ENCODE peak calls at places on chromosomes 7 and 10, in six cellular contexts. A is GM12878, X is HepG2, C is A549, T is H1, N is K562. Z is an unnamed sample.

GRCh38 chr7:106840342-106840741 is 24.7 kb upstream of the PIK3CG start:
- DNase-seq in A (no peak), X (no peak), T (no peak), N (no peak), C (no peak), Z (no peak)

GRCh38 chr7:73822319-73823173 is 8.2 kb upstream of the CLDN4 start:
- DNase-seq in A (no peak), N (peak), C (peak), T (no peak), X (peak), Z (peak)

GRCh38 chr7:158357898-158358821 is 229.5 kb downstream of the PTPRN2 start:
- DNase-seq in X (no peak), N (no peak), C (no peak), T (peak), A (no peak), Z (no peak)

GRCh38 chr10:1185911-1186692 is 129.9 kb downstream of the WDR37 start:
- DNase-seq in N (no peak), X (no peak), C (no peak), T (no peak), A (no peak), Z (no peak)

GRCh38 chr10:63133787-63134557 is 844 bp downstream of the NRBF2 start:
- DNase-seq in T (no peak), X (no peak), N (no peak), A (no peak), C (no peak), Z (no peak)

GRCh38 chr7:1694981-1695511 is 25.0 kb downstream of the ELFN1 start:
- DNase-seq in X (no peak), A (no peak), C (no peak), N (no peak), T (peak), Z (peak)

GRCh38 chr10:99676435-99676834 is 17.1 kb downstream of the ENTPD7 start:
- DNase-seq in A (no peak), T (no peak), C (no peak), N (no peak), X (no peak), Z (no peak)

GRCh38 chr7:15317215-15317614 is 244.6 kb downstream of the AGMO start:
- DNase-seq in N (no peak), A (no peak), X (no peak), T (no peak), C (no peak), Z (no peak)

GRCh38 chr10:63544418-63544817 is 23.2 kb downstream of the REEP3 start:
- DNase-seq in C (no peak), X (no peak), N (no peak), T (no peak), A (no peak), Z (no peak)

GRCh38 chr7:73746378-73746777 is 7.8 kb upstream of the ABHD11 start:
- DNase-seq in C (no peak), A (no peak), N (no peak), T (no peak), X (no peak), Z (no peak)

GRCh38 chr7:18086165-18087030 is 58.8 kb upstream of the PRPS1L1 start:
- DNase-seq in T (peak), X (no peak), N (peak), C (peak), A (no peak), Z (peak)

GRCh38 chr10:30057421-30057841 is 2.0 kb downstream of the JCAD start:
- DNase-seq in A (no peak), X (no peak), C (peak), T (no peak), N (no peak), Z (no peak)
- TF ChIP-seq CHD2 in A (no peak), X (no peak), C (no peak), T (no peak), N (no peak), Z (no peak)

DNA sequence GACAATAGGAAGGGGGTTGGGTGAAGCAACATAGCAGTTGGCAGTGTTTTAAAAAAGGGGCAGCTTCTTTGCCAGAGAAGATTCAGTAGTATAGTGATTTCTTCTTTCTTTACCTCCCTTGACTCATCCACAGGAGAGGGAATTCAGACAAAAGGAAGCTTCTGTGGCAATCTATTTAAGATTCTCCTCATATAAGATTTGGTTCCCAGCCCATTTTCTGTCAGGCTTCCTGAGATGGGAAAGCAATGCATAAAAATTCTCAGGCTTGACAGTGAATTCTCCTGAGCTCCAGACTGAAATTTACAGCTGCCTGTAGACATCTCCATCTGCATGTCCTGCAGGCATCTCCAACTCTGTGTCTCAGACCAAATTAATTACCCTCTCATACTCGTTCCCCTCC is 72.9 kb downstream of the TSPAN12 start:
- DNase-seq in X (no peak), A (no peak), T (no peak), N (no peak), C (no peak), Z (no peak)
- TF ChIP-seq CHD2 in X (no peak), A (no peak), T (no peak), N (no peak), C (no peak), Z (no peak)

DNA sequence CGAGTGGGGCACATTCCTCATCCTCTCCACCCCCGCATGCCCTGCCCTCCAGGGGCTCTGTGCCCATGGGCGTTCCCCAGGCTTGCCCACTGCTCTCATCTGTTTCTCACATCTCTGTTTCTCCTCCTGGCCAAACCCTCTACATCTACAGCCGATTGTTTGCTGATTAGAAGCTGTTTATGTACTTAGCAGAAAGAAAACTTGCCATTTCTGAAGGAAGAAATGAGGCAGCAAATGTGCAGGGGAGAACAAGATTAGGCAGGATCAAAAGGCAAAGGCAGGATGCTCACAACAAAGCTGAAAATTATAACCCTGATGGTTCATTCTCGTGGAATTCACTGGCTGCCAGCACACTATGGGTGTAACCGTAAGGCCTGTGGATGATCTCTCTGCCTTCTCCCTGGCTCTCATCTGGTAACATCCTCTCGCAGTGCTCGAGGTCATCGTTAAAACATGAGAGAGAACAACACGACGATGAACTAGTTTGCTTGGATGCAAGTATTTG is 111.6 kb upstream of the KLF14 start:
- DNase-seq in X (no peak), N (no peak), C (peak), A (no peak), T (no peak), Z (no peak)
- TF ChIP-seq CHD2 in X (no peak), N (no peak), C (no peak), A (no peak), T (no peak), Z (no peak)

DNA sequence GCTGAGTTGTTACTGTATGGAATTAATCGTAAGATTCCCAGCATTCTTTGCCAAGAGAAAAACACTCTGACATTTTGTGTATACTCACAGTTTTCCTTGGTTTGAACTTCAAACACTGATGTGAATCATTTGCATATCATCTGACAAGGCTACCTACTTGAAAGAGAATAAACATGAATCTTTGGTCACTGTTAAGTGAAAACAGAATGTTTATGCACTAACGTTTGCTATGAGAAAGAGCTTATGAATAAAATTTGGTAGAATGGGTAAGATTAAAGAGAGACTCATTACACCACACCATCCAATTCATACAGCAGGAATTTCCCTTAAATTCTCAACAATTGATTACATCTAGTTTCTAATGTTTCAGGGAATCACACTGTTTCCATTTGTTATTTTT is 46.6 kb downstream of the MACC1 start:
- DNase-seq in C (no peak), X (no peak), N (no peak), A (no peak), T (no peak), Z (no peak)
- TF ChIP-seq CHD2 in C (no peak), X (no peak), N (no peak), A (no peak), T (no peak), Z (no peak)

GRCh38 chr10:52879181-52879607 is 106.6 kb upstream of the MBL2 start:
- DNase-seq in X (no peak), N (no peak), T (no peak), A (no peak), C (no peak), Z (no peak)

GRCh38 chr10:52889611-52890010 is 117.0 kb upstream of the MBL2 start:
- DNase-seq in A (no peak), T (no peak), X (no peak), N (no peak), C (no peak), Z (no peak)

GRCh38 chr10:52879651-52880050 is 107.1 kb upstream of the MBL2 start:
- DNase-seq in C (no peak), T (no peak), A (no peak), N (no peak), X (no peak), Z (no peak)

GRCh38 chr10:52883996-52884871 is 111.7 kb upstream of the MBL2 start:
- DNase-seq in A (peak), T (peak), C (peak), X (peak), N (peak), Z (peak)
- TF ChIP-seq CHD2 in A (no peak), T (no peak), C (no peak), X (no peak), N (no peak), Z (no peak)

DNA sequence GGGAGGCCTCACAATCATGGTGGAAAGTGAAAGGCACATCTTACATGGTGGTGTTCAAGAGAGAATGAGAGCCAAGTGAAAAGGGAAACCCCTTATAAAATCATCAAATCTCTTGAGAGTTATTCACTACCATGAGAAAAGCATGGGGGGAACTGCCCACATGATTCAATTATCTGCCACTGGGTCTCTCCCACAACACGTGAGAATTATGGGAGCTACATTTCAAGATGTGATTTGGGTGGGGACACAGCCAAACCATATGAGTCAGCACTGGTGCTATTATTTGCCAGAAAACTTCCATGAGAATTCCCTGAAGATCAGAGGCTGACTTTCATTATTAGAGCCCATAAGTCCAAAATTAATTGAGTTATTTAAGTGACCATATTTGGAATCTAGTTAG is 1001.2 kb upstream of the POT1 start:
- DNase-seq in A (no peak), X (no peak), T (no peak), N (no peak), C (no peak), Z (no peak)
- TF ChIP-seq CHD2 in A (no peak), X (no peak), T (no peak), N (no peak), C (no peak), Z (no peak)

GRCh38 chr7:26531926-26532325 is 240.3 kb downstream of the SNX10 start:
- DNase-seq in A (no peak), C (no peak), N (no peak), T (no peak), X (no peak), Z (no peak)

GRCh38 chr7:26533163-26533562 is 241.5 kb downstream of the SNX10 start:
- DNase-seq in T (no peak), N (no peak), C (no peak), A (no peak), X (no peak), Z (no peak)

GRCh38 chr7:26532490-26532889 is 240.8 kb downstream of the SNX10 start:
- DNase-seq in C (no peak), A (no peak), X (no peak), N (no peak), T (no peak), Z (no peak)

GRCh38 chr7:26535483-26536069 is 243.9 kb downstream of the SNX10 start:
- DNase-seq in C (no peak), X (no peak), N (no peak), T (no peak), A (no peak), Z (peak)

GRCh38 chr7:26534649-26535482 is 243.2 kb downstream of the SNX10 start:
- DNase-seq in A (no peak), N (no peak), X (no peak), C (no peak), T (no peak), Z (no peak)
- TF ChIP-seq CHD2 in A (no peak), N (no peak), X (no peak), C (no peak), T (no peak), Z (no peak)